ENCODE peak calls at places on chromosomes 5 and 9, in six cellular contexts. Y is ovary, S is endothelial cell of umbilical vein, N is kidney, F is left ventricle myocardium inferior, W is PC-9. Z is an unnamed sample.

GRCh38 chr5:86757824-86758223 is 140.1 kb downstream of the COX7C start:
- DNase-seq in F (no peak), N (no peak), W (no peak), Y (no peak), S (no peak), Z (peak; percentile 2)

GRCh38 chr5:137832416-137832815 is 35.2 kb upstream of the MYOT start:
- DNase-seq in Y (no peak), S (no peak), W (no peak), F (no peak), N (no peak), Z (no peak)

GRCh38 chr9:125989524-125990180 is 242.5 kb downstream of the PBX3 start:
- DNase-seq in Y (no peak), S (no peak), N (peak; percentile 63), W (no peak), F (no peak), Z (no peak)

GRCh38 chr9:136859821-136860269 is 6.3 kb downstream of the EDF1 start:
- DNase-seq in S (no peak), F (peak; percentile 13), Y (no peak), W (no peak), N (peak; percentile 69), Z (no peak)

GRCh38 chr5:55062039-55062779 is 38.2 kb downstream of the GZMK start:
- DNase-seq in Y (no peak), F (no peak), N (peak; percentile 61), W (no peak), S (no peak), Z (no peak)

GRCh38 chr5:93307557-93307956 is 273.5 kb downstream of the NR2F1-AS1 start:
- DNase-seq in N (no peak), Y (no peak), W (peak; percentile 93), F (no peak), S (peak; percentile 55), Z (peak; percentile 90)

GRCh38 chr5:96384353-96384752 is 48.7 kb downstream of the PCSK1 start:
- DNase-seq in N (no peak), W (peak; percentile 76), S (peak; percentile 83), Y (no peak), F (peak; percentile 50), Z (peak; percentile 92)

GRCh38 chr5:151239237-151239861 is 13.6 kb upstream of the GM2A start:
- DNase-seq in W (no peak), S (peak; percentile 67), N (peak; percentile 91), F (peak; percentile 82), Y (peak; percentile 89), Z (no peak)

GRCh38 chr9:78938821-78939220 is 632.9 kb upstream of the TLE4 start:
- DNase-seq in N (no peak), W (no peak), Y (no peak), S (no peak), F (no peak), Z (no peak)

GRCh38 chr5:39760385-39761198 is 335.8 kb upstream of the DAB2 start:
- DNase-seq in Y (no peak), S (peak; percentile 12), N (no peak), F (peak; percentile 28), W (no peak), Z (peak; percentile 84)

GRCh38 chr5:142548739-142549275 is 137.1 kb downstream of the FGF1 start:
- DNase-seq in S (peak; percentile 97), N (no peak), W (peak; percentile 80), F (no peak), Y (peak; percentile 26), Z (peak; percentile 87)

GRCh38 chr9:38272710-38273109 is 119.8 kb upstream of the ALDH1B1 start:
- DNase-seq in F (no peak), N (no peak), W (no peak), Y (no peak), S (no peak), Z (no peak)

GRCh38 chr9:95486318-95486717 is 30.5 kb downstream of the PTCH1 start:
- DNase-seq in S (no peak), Y (no peak), F (no peak), W (no peak), N (peak; percentile 86), Z (no peak)

GRCh38 chr5:40223884-40224402 is 455.8 kb upstream of the PTGER4 start:
- DNase-seq in S (peak; percentile 65), N (no peak), W (no peak), Y (no peak), F (no peak), Z (peak; percentile 77)

GRCh38 chr5:57777174-57777581 is 294.6 kb upstream of the ACTBL2 start:
- DNase-seq in S (no peak), F (no peak), Y (no peak), W (no peak), N (no peak), Z (no peak)

GRCh38 chr9:136403538-136403914 is 3.6 kb upstream of the SNAPC4 start:
- DNase-seq in S (no peak), N (no peak), W (no peak), Y (no peak), F (no peak), Z (no peak)

GRCh38 chr5:137061382-137061781 is 437.7 kb downstream of the SPOCK1 start:
- DNase-seq in N (no peak), W (no peak), F (no peak), S (peak; percentile 89), Y (no peak), Z (no peak)

GRCh38 chr5:169006878-169007790 is 293.8 kb downstream of the SLIT3 start:
- DNase-seq in S (no peak), W (no peak), N (no peak), Y (no peak), F (no peak), Z (peak; percentile 91)

GRCh38 chr9:133822439-133823065 is 84.4 kb upstream of the SARDH start:
- DNase-seq in W (no peak), N (no peak), S (no peak), Y (no peak), F (no peak), Z (no peak)

GRCh38 chr5:79011869-79012268 is 26.8 kb upstream of the ARSB start:
- DNase-seq in S (no peak), W (no peak), Y (no peak), F (no peak), N (no peak), Z (no peak)

GRCh38 chr9:135247174-135247930 is 159.9 kb downstream of the OLFM1 start:
- DNase-seq in W (no peak), F (no peak), N (peak; percentile 63), S (no peak), Y (no peak), Z (no peak)

GRCh38 chr5:81779125-81779934 is 28.4 kb upstream of the SSBP2 start:
- DNase-seq in N (peak; percentile 79), W (no peak), S (peak; percentile 74), Y (peak; percentile 46), F (peak; percentile 58), Z (no peak)

GRCh38 chr5:71830626-71831539 is 111.8 kb downstream of the CARTPT start:
- DNase-seq in N (peak; percentile 89), F (peak; percentile 82), W (peak; percentile 43), Y (peak; percentile 71), S (peak; percentile 47), Z (peak; percentile 57)

GRCh38 chr5:71825992-71826391 is 106.9 kb downstream of the CARTPT start:
- DNase-seq in F (no peak), W (no peak), N (no peak), Y (no peak), S (no peak), Z (no peak)

GRCh38 chr5:71829206-71829605 is 110.1 kb downstream of the CARTPT start:
- DNase-seq in W (no peak), F (no peak), N (no peak), S (no peak), Y (no peak), Z (no peak)

GRCh38 chr5:71832812-71833456 is 113.9 kb downstream of the CARTPT start:
- DNase-seq in W (no peak), Y (no peak), S (no peak), F (no peak), N (no peak), Z (no peak)

GRCh38 chr5:71828641-71829040 is 109.6 kb downstream of the CARTPT start:
- DNase-seq in W (no peak), Y (no peak), F (no peak), S (peak; percentile 28), N (no peak), Z (peak; percentile 30)
- H3K9me3 ChIP-seq in W (peaks cover 3% of the 10 kb centered on the region), Y (no peaks in the 10 kb centered on the region), F (peaks cover 32% of the 10 kb centered on the region), S (no peaks in the 10 kb centered on the region), N (peaks cover 13% of the 10 kb centered on the region), Z (peaks cover 5% of the 10 kb centered on the region)

GRCh38 chr5:16457451-16457850 is 8.1 kb downstream of the ZNF622 start:
- DNase-seq in Y (no peak), S (peak; percentile 3), N (no peak), F (no peak), W (no peak), Z (no peak)
- TF ChIP-seq CTCF in Y (no peak), S (no peak), N (no peak), F (peak; percentile 45), W (no peak), Z (no peak)

GRCh38 chr5:42302186-42302585 is 121.1 kb upstream of the GHR start:
- DNase-seq in F (no peak), S (no peak), W (no peak), N (no peak), Y (no peak), Z (no peak)

GRCh38 chr5:42306287-42306686 is 117.0 kb upstream of the GHR start:
- DNase-seq in Y (no peak), S (no peak), F (no peak), N (no peak), W (no peak), Z (no peak)

DNA sequence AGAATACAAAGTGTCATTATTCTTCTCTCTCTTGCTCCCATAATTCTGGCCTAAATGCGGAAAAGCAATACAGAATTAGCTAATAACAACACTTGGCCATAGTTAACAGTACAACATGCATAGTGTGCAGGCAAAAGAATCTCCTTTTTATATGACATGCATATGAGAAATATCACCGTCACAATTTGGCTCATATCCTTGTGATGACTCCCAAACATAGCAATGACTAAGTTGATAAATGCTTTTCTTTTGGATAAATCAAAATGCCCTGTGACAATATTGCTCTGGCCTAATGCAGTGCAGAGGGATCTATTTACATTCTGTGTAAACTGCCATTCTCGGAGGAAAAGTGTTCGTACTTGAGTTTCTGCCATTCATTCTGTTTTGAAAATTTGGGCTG is 121.9 kb upstream of the GHR start:
- DNase-seq in S (no peak), F (no peak), W (no peak), N (no peak), Y (no peak), Z (no peak)
- H3K4me3 ChIP-seq in S (no peak overlapping the region), F (no peak overlapping the region), W (no peak overlapping the region), N (no peak overlapping the region), Y (no peak overlapping the region), Z (no peak overlapping the region)

DNA sequence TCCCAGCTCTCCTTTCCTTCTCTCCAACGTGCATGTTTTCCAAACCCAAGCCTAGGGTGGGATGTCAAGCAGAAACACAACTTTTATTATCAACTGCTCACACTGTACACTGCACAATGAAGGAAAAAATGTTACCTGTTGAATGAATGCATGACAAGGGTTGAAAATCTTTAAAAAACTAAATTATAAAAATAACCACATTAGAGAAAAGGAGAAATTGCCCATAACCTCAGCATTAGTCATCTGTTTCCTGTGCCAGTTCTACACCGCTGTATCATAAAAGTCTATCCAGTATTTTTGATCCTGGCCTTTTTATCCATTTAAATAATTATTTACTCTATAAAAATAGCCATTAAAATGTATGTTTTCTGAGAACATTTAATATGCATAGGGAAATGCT is 101.1 kb downstream of the APBA1 start:
- DNase-seq in Y (no peak), F (no peak), N (no peak), W (no peak), S (peak; percentile 30), Z (peak; percentile 16)
- H3K9me3 ChIP-seq in Y (no peaks in the 10 kb centered on the region), F (peaks cover 5% of the 10 kb centered on the region), N (no peaks in the 10 kb centered on the region), W (no peaks in the 10 kb centered on the region), S (no peaks in the 10 kb centered on the region), Z (no peaks in the 10 kb centered on the region)